ENCODE peak calls at places on chromosomes 4 and X, in ten cellular contexts. P is psoas muscle; G is left lung; X is CD8-positive, alpha-beta T cell; W is natural killer cell; N is HCT116; L is pancreas; Z is activated CD8-positive, alpha-beta T cell treated with anti-CD3 and anti-CD28 coated beads for 36 hours; S is Right ventricle myocardium superior; J is heart left ventricle. R is an unnamed sample.

GRCh38 chr4:37737456-37737855 is 51.3 kb upstream of the RELL1 start:
- ATAC-seq in P (no peak), G (peak), X (no peak), W (no peak), N (peak), L (no peak), Z (no peak), S (no peak), J (no peak), R (peak)

GRCh38 chr4:91147067-91147466 is 1019.9 kb downstream of the CCSER1 start:
- ATAC-seq in P (no peak), G (no peak), X (no peak), W (no peak), N (no peak), L (no peak), Z (no peak), S (no peak), J (peak), R (no peak)

GRCh38 chr4:121208571-121208970 is 44.5 kb upstream of the TNIP3 start:
- ATAC-seq in P (no peak), G (no peak), X (no peak), W (no peak), N (no peak), L (no peak), Z (no peak), S (no peak), J (no peak), R (no peak)

GRCh38 chrX:50081282-50081955 is 119.4 kb downstream of the AKAP4 start:
- ATAC-seq in P (peak), G (peak), X (no peak), W (no peak), N (peak), L (peak), Z (no peak), S (peak), J (peak), R (peak)

GRCh38 chrX:148808825-148809224 is 308.4 kb downstream of the AFF2 start:
- ATAC-seq in P (no peak), G (no peak), X (no peak), W (no peak), N (no peak), L (no peak), Z (no peak), S (no peak), J (no peak), R (no peak)

GRCh38 chrX:74458738-74459137 is 37.4 kb downstream of the SLC16A2 start:
- ATAC-seq in P (no peak), G (peak), X (no peak), W (no peak), N (peak), L (peak), Z (no peak), S (no peak), J (no peak), R (peak)

GRCh38 chr4:2666722-2667247 is 89.4 kb downstream of the TNIP2 start:
- ATAC-seq in P (no peak), G (no peak), X (no peak), W (peak), N (no peak), L (no peak), Z (no peak), S (no peak), J (no peak), R (no peak)

GRCh38 chr4:23361453-23361852 is 528.4 kb downstream of the PPARGC1A start:
- ATAC-seq in P (peak), G (no peak), X (no peak), W (no peak), N (no peak), L (no peak), Z (no peak), S (no peak), J (no peak), R (no peak)

GRCh38 chr4:34271479-34272355 is 1972.6 kb downstream of the ARAP2 start:
- ATAC-seq in P (no peak), G (no peak), X (no peak), W (no peak), N (no peak), L (no peak), Z (no peak), S (no peak), J (no peak), R (no peak)

GRCh38 chr4:5575941-5576340 is 132.4 kb downstream of the EVC2 start:
- ATAC-seq in P (no peak), G (no peak), X (no peak), W (no peak), N (no peak), L (no peak), Z (no peak), S (no peak), J (no peak), R (no peak)

GRCh38 chr4:126306152-126306869 is 991.6 kb downstream of the FAT4 start:
- ATAC-seq in P (peak), G (peak), X (no peak), W (no peak), N (no peak), L (no peak), Z (no peak), S (peak), J (peak), R (no peak)

GRCh38 chr4:13292372-13292771 is 191.8 kb downstream of the RAB28 start:
- ATAC-seq in P (no peak), G (no peak), X (no peak), W (no peak), N (no peak), L (no peak), Z (no peak), S (no peak), J (no peak), R (no peak)

GRCh38 chr4:24514808-24515207 is 69.5 kb downstream of the DHX15 start:
- ATAC-seq in P (no peak), G (no peak), X (no peak), W (no peak), N (no peak), L (no peak), Z (no peak), S (no peak), J (no peak), R (no peak)

GRCh38 chrX:17414839-17415238 is 39.8 kb downstream of the NHS start:
- ATAC-seq in P (no peak), G (no peak), X (no peak), W (no peak), N (peak), L (peak), Z (no peak), S (peak), J (peak), R (peak)

GRCh38 chr4:86453044-86453501 is 93.2 kb upstream of the MAPK10 start:
- ATAC-seq in P (no peak), G (peak), X (no peak), W (no peak), N (no peak), L (peak), Z (no peak), S (peak), J (peak), R (peak)

GRCh38 chr4:154406022-154406835 is 85.4 kb downstream of the DCHS2 start:
- ATAC-seq in P (no peak), G (no peak), X (no peak), W (no peak), N (no peak), L (no peak), Z (no peak), S (no peak), J (no peak), R (no peak)

R was measured in esophagus mucosa.